ENCODE peak calls at places on chromosomes 3 and 15, in seven cellular contexts. Y is SK-N-SH, G is GM12878, I is K562, S is GM12891, O is H1, N is HepG2. D is an unnamed sample.

GRCh38 chr15:90035095-90035834 is 34.1 kb downstream of the ZNF710 start:
- DNase-seq in N (peak), O (no peak), G (no peak), S (no peak), Y (no peak), I (no peak), D (no peak)

GRCh38 chr3:186176382-186176990 is 67.6 kb upstream of the ETV5 start:
- DNase-seq in N (peak), O (no peak), S (no peak), G (no peak), Y (no peak), I (no peak), D (no peak)

GRCh38 chr15:36210426-36210825 is 369.0 kb upstream of the CDIN1 start:
- DNase-seq in G (no peak), N (no peak), S (no peak), Y (no peak), I (no peak), O (no peak), D (no peak)

GRCh38 chr3:186107148-186108105 is 1.5 kb downstream of the ETV5 start:
- DNase-seq in N (peak), Y (peak), S (peak), I (peak), G (no peak), O (no peak), D (peak)

GRCh38 chr3:1960506-1960905 is 138.2 kb upstream of the CNTN4 start:
- DNase-seq in I (no peak), N (no peak), S (no peak), O (no peak), Y (no peak), G (no peak), D (no peak)

GRCh38 chr3:179853176-179853575 is 183.6 kb downstream of the PEX5L start:
- DNase-seq in G (no peak), O (no peak), N (no peak), I (no peak), S (no peak), Y (no peak), D (no peak)

GRCh38 chr3:171187706-171188290 is 161.3 kb upstream of the SLC2A2 start:
- DNase-seq in O (no peak), S (peak), N (peak), Y (peak), I (peak), G (no peak), D (no peak)

GRCh38 chr3:142586803-142587406 is 8.4 kb upstream of the ATR start:
- DNase-seq in S (no peak), N (peak), Y (peak), O (no peak), I (peak), G (no peak), D (no peak)

GRCh38 chr3:50222169-50222528 is 13.9 kb upstream of the GNAI2 start:
- DNase-seq in N (no peak), G (no peak), I (no peak), O (no peak), Y (no peak), S (no peak), D (no peak)

GRCh38 chr15:64901914-64902313 is 9.8 kb upstream of the ANKDD1A start:
- DNase-seq in N (no peak), I (no peak), G (no peak), Y (no peak), O (no peak), S (no peak), D (no peak)

GRCh38 chr3:134449277-134449676 is 36.5 kb downstream of the ANAPC13 start:
- DNase-seq in N (peak), Y (peak), S (no peak), I (peak), O (no peak), G (no peak), D (no peak)

GRCh38 chr3:196159952-196160804 is 51.0 kb downstream of the ZDHHC19 start:
- DNase-seq in I (peak), Y (no peak), G (peak), N (no peak), S (peak), O (no peak), D (peak)

GRCh38 chr15:60212536-60212935 is 185.2 kb downstream of the ANXA2 start:
- DNase-seq in O (peak), G (no peak), S (no peak), I (no peak), N (peak), Y (no peak), D (no peak)

GRCh38 chr15:43218908-43219706 is 1.7 kb downstream of the EPB42 start:
- DNase-seq in I (peak), O (no peak), S (no peak), Y (peak), G (no peak), N (no peak), D (no peak)

GRCh38 chr15:89129123-89129815 is 41.0 kb downstream of the ABHD2 start:
- DNase-seq in G (no peak), O (peak), S (peak), I (peak), N (no peak), Y (peak), D (peak)

GRCh38 chr15:82129769-82130168 is 84.0 kb upstream of the MEX3B start:
- DNase-seq in I (no peak), Y (no peak), G (no peak), N (no peak), O (no peak), S (no peak), D (no peak)

GRCh38 chr15:51119120-51119519 is 24.4 kb upstream of the TNFAIP8L3 start:
- DNase-seq in Y (no peak), N (no peak), I (no peak), S (no peak), O (no peak), G (no peak), D (no peak)

GRCh38 chr15:48451736-48452135 is 120.5 kb downstream of the DUT start:
- DNase-seq in S (no peak), G (no peak), O (no peak), Y (no peak), I (no peak), N (no peak), D (no peak)

GRCh38 chr15:100114526-100114925 is 227.2 kb downstream of the ADAMTS17 start:
- DNase-seq in O (no peak), S (no peak), G (no peak), I (no peak), Y (no peak), N (no peak), D (no peak)

GRCh38 chr15:61421470-61421869 is 192.4 kb upstream of the RORA start:
- DNase-seq in I (no peak), Y (no peak), S (no peak), N (no peak), O (no peak), G (no peak), D (no peak)

GRCh38 chr15:95684693-95685115 is 645.8 kb upstream of the NR2F2 start:
- DNase-seq in O (no peak), I (peak), Y (no peak), G (no peak), S (no peak), N (no peak), D (no peak)

GRCh38 chr3:108472011-108472591 is 38.3 kb downstream of the MYH15 start:
- DNase-seq in G (no peak), S (no peak), O (no peak), Y (peak), I (no peak), N (no peak), D (no peak)
- TF ChIP-seq TAF1 in G (no peak), S (no peak), O (no peak), Y (no peak), I (no peak), N (no peak), D (no peak)

GRCh38 chr15:85725564-85725963 is 69.2 kb downstream of the KLHL25 start:
- DNase-seq in G (no peak), O (no peak), S (no peak), N (no peak), Y (no peak), I (no peak), D (no peak)

GRCh38 chr15:85727068-85727467 is 67.7 kb downstream of the KLHL25 start:
- DNase-seq in O (no peak), G (no peak), I (no peak), N (no peak), Y (no peak), S (no peak), D (no peak)

GRCh38 chr15:85726446-85726845 is 68.3 kb downstream of the KLHL25 start:
- DNase-seq in I (no peak), G (no peak), N (no peak), S (no peak), O (no peak), Y (no peak), D (no peak)

GRCh38 chr15:85733415-85733814 is 61.3 kb downstream of the KLHL25 start:
- DNase-seq in Y (no peak), O (no peak), G (no peak), I (no peak), S (no peak), N (no peak), D (no peak)

GRCh38 chr15:85730001-85730820 is 64.5 kb downstream of the KLHL25 start:
- DNase-seq in O (no peak), S (no peak), N (peak), I (peak), Y (peak), G (no peak), D (no peak)
- TF ChIP-seq POLR2AphosphoS5 in O (no peak), S (no peak), N (no peak), I (no peak), Y (no peak), G (no peak), D (no peak)

GRCh38 chr15:94229591-94230365 is 1.6 kb upstream of the MCTP2 start:
- DNase-seq in O (no peak), G (peak), Y (no peak), N (no peak), S (no peak), I (no peak), D (no peak)
- TF ChIP-seq TAF1 in O (no peak), G (no peak), Y (no peak), N (no peak), S (no peak), I (no peak), D (no peak)

GRCh38 chr15:29820802-29821160 is 1.5 kb downstream of the TJP1 start:
- DNase-seq in O (no peak), S (no peak), Y (no peak), I (no peak), N (no peak), G (no peak), D (no peak)

GRCh38 chr15:29819979-29820801 is 2.1 kb downstream of the TJP1 start:
- DNase-seq in S (no peak), Y (no peak), I (no peak), G (no peak), N (no peak), O (no peak), D (no peak)

GRCh38 chr15:29822685-29823459 is 604 bp upstream of the TJP1 start:
- DNase-seq in N (peak), G (no peak), O (no peak), S (no peak), I (no peak), Y (no peak), D (no peak)

GRCh38 chr15:29821416-29822099 is 710 bp downstream of the TJP1 start:
- DNase-seq in N (peak), I (peak), S (no peak), O (no peak), G (no peak), Y (peak), D (no peak)

DNA sequence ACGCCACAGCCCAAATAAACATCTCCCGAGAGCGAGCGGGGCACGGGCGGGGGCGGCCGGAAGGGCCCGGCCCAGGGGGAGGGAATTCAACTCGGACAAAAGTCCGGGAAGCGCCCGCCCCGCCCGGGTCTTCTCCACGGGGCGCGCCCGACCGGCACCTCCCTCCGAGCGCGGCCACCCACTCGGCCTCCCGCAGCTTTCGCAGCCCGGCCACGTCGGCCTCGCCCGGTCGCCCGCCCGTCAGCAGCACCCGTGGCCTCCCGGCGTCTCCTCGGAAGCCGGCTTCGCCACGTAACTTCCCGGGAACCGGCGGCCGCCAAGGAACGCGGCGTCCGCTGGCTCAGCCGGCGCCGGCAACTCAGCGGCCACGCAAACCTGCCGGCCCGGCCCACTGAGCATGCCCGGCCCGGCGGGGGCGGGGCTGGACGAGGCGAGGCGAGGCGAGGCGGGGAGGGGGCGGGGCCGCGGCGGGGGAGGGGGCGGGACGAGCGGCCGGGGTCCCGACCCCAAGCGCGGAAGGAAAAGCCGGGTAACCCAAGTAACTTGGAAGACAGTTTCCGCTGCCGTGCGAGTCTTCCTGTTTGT is at the start of gene TJP1:
- DNase-seq in Y (peak), G (no peak), S (no peak), I (peak), N (peak), O (no peak), D (no peak)
- TF ChIP-seq POLR2AphosphoS5 in Y (peak), G (no peak), S (no peak), I (peak), N (peak), O (peak), D (no peak)

DNA sequence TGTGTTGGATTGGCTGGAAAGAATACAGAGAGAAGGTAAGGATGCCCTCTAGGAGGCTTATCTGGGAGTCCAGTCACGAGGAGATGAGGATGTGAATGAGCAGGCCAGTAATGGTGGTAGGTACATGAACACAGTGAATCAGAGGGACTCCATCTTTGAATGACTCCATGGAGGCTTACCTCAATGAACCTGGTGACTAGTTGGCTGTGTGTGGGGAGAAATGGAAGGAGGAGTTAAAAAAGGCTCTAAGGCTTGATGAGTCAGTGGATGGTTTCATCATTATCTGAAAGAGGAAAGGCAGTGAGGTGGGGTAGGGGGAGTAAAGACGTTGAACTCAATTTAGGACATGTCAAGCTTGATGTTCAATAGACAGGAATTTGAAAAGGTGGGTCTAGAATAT is 61.1 kb downstream of the KCNAB1 start:
- DNase-seq in G (no peak), I (no peak), O (no peak), N (no peak), Y (no peak), S (no peak), D (no peak)
- TF ChIP-seq TAF1 in G (no peak), I (no peak), O (no peak), N (no peak), Y (no peak), S (no peak), D (no peak)